ENCODE peak calls at places on chromosomes 2 and 18, in seven cellular contexts. J is GM23248; L is fibroblast of lung; U is brain microvascular endothelial cell; C is tibial artery; P is naive thymus-derived CD4-positive, alpha-beta T cell; R is IMR-90. X is an unnamed sample.

GRCh38 chr2:86194751-86195054 is 559 bp downstream of the IMMT start:
- DNase-seq in J (no peak), L (no peak), C (no peak), P (no peak), U (no peak), R (no peak), X (no peak)

GRCh38 chr2:156630579-156631337 is 194.6 kb downstream of the GPD2 start:
- DNase-seq in P (no peak), J (no peak), L (no peak), R (no peak), U (no peak), C (no peak), X (no peak)

GRCh38 chr18:70333757-70334156 is 44.9 kb downstream of the SOCS6 start:
- DNase-seq in R (peak), J (peak), U (peak), C (no peak), P (no peak), L (peak), X (no peak)

GRCh38 chr2:195587966-195588365 is 69.1 kb upstream of the SLC39A10 start:
- DNase-seq in L (no peak), J (no peak), P (no peak), U (no peak), R (no peak), C (no peak), X (no peak)

GRCh38 chr2:48531141-48531648 is 1.2 kb downstream of the STON1 start:
- DNase-seq in U (peak), P (no peak), L (peak), C (no peak), J (peak), R (peak), X (no peak)

GRCh38 chr2:238158018-238158806 is 558 bp upstream of the ERFE start:
- DNase-seq in R (no peak), L (no peak), P (no peak), U (no peak), J (no peak), C (no peak), X (no peak)

GRCh38 chr2:230986520-230987136 is 9.3 kb upstream of the SPATA3 start:
- DNase-seq in L (no peak), J (no peak), U (no peak), P (no peak), C (no peak), R (no peak), X (no peak)

GRCh38 chr2:42830922-42831574 is 38.7 kb upstream of the HAAO start:
- DNase-seq in R (no peak), C (no peak), P (no peak), U (no peak), L (no peak), J (no peak), X (no peak)

GRCh38 chr2:115129502-115129901 is 687.1 kb downstream of the DPP10 start:
- DNase-seq in L (no peak), C (no peak), P (no peak), J (no peak), R (no peak), U (no peak), X (no peak)

DNA sequence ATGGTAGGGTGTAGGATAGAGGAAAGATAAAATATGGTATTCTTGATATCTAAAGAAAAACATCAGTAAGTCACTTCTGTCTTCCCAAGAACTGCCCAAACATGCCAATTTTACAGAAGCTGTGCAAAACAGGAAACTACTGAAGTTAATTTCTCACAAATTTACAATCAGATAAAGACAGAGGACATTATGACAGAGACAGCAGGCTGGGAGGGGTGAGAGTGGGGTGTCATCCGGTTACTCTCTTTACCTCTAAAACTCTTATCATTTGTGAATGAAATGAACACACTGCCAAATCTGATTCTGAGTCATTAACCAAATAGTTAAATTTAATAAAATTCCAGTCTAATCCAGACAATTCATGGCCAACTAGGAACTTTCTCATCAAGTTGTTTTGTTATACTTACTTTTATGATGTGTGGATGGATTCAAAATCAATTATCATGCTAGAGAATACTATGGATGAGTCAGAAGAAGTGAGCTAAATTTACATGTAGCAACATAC is 323.2 kb upstream of the MEX3C start:
- DNase-seq in C (no peak), R (no peak), P (no peak), L (no peak), J (no peak), U (no peak), X (no peak)
- H3K27ac ChIP-seq in C (no peak), R (no peak), P (no peak), L (no peak), J (no peak), U (no peak), X (no peak)

GRCh38 chr2:67304300-67304890 is 92.7 kb upstream of the ETAA1 start:
- DNase-seq in C (no peak), J (no peak), R (no peak), U (no peak), P (no peak), L (no peak), X (no peak)
- H3K27ac ChIP-seq in C (no peak), J (no peak), R (no peak), U (no peak), P (no peak), L (no peak), X (no peak)

GRCh38 chr2:34892286-34892685 is 1293.2 kb upstream of the FAM98A start:
- DNase-seq in C (no peak), J (no peak), U (no peak), P (no peak), L (no peak), R (no peak), X (no peak)

DNA sequence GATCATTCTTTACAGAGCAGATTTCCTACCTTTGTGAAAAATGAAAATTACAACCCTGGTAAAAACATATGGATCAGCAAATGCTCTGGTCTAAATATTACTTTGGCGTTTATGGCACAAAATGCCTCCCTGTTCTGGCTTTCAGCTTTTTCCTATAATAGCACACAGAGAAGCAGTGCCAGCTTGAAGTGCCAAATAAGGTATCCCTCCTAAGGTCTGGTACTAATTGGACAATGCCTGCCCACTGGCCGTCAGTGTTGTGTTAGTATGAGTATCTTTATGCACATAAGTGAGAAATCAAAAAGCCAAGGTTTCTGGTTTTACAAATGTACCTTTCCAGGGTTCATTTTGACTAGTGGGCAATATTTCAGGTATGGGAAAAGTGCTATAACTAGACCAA is 1293.7 kb upstream of the FAM98A start:
- DNase-seq in R (no peak), P (no peak), C (no peak), L (no peak), J (no peak), U (no peak), X (no peak)
- H3K27ac ChIP-seq in R (no peak), P (no peak), C (no peak), L (no peak), J (no peak), U (no peak), X (no peak)

DNA sequence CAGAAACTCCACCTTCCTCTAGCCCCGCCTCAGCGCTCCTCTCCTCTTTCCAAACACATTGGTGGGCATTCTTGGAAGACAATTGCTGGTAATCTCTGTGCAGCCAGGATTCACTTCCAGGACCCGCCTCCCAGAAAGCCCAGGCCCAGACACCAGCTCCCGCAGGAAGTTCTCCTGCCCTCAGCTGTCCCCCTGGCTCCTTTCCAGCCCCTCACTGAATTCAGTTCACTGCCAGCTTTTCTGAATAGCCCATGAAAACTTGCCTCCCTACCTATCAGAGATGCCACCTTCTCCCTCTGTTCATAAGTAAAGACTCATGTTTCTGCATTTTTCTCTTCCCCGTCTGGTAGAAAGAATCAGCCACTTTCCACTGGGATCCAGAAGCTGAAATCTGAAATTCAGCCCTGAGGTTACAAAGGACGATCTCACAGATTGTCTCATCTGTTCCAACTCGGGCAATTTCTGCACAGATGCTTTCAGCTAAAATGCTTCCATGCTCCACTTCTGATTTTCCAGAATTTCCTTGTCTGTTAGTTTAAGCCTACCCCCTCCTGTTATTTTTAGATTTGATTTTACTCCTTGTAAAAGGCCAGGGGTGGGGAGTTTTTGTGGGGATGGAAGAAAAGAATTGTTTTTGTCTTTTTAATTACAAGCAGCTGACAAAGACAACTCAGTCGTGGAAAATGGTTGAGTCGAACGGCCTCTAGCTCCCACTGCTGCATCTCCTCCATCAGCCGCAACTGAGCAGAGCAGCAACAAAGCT is 98.1 kb downstream of the SP3 start:
- DNase-seq in R (no peak), U (no peak), J (peak), L (no peak), C (no peak), P (no peak), X (no peak)
- H3K27ac ChIP-seq in R (no peak), U (no peak), J (no peak), L (no peak), C (no peak), P (no peak), X (no peak)

GRCh38 chr2:239247401-239248245 is 153.2 kb downstream of the HDAC4 start:
- DNase-seq in P (no peak), J (no peak), U (no peak), L (no peak), C (no peak), R (no peak), X (no peak)
- H3K27ac ChIP-seq in P (no peak), J (no peak), U (no peak), L (no peak), C (no peak), R (no peak), X (no peak)

DNA sequence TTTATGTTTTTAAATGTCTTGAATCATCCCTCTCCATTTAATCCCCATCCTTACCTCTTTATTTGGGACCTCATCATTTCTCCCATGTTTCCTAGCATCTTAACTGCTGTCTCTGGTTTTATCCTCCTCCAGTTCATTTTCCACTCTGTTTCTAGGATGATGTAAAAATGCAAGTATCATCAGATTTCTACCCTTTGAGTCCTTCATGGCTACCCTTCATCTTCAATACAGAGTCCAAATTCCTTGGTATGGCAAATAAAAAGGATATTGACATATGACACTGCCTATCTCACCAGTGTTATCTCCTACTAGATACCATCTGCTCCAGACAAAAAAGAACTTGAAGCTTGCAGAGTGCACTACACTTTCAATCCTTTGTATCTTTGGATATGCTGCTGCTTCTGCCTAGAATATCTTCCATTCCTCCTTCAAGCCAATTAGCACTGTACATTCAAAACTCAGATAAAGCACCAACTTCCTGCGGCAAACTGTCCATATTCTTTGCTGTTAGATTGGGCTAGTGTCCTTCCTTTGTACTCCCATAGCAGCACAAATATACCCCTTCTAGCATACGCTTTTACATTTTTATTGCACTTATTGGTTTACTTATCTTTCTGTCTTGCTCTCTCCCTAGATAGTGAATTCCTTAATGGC is 24.6 kb upstream of the TLK1 start:
- DNase-seq in P (no peak), J (no peak), C (no peak), L (no peak), U (no peak), R (no peak), X (no peak)
- H3K27ac ChIP-seq in P (no peak), J (peak), C (no peak), L (no peak), U (no peak), R (no peak), X (no peak)

DNA sequence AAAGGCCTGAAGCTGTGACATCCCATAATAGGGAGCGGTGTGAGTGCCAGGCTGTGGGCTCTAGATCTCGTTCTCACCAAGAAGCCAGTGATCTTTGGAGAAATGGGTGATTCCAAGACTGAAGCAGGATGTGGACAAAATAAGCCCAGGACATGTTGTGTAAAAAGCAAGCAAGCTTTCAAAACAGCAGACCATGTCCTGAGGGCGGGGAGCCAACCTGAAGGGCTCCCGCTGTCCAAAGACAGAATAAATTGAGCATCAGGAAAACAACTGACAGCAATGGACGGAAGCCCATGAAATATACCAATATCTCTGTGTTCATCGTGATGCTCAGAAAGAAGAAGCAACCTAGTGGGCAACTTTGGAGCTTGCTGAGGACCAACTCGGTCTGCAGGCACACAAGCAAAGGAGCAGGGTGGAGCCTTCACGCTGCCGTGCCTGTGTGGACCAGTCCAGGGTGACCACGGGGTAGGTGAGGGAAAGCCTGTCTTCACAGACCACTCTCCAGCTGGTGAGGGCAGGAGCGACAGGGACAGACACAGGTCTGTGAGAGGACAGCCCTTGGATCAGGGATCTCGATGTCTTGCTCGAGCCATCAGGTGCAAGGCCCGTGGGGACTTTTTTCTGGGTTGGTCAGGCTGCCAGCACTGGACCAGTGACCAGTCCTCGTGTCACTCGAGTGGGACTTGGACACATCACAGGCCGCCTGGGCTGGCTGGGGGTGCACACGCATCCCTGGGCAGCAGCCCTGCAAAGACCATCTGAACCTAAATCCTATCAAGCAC is 21.5 kb downstream of the MTERF4 start:
- DNase-seq in R (no peak), U (no peak), C (no peak), P (no peak), J (no peak), L (no peak), X (no peak)
- H3K27ac ChIP-seq in R (no peak), U (no peak), C (no peak), P (no peak), J (no peak), L (no peak), X (no peak)

DNA sequence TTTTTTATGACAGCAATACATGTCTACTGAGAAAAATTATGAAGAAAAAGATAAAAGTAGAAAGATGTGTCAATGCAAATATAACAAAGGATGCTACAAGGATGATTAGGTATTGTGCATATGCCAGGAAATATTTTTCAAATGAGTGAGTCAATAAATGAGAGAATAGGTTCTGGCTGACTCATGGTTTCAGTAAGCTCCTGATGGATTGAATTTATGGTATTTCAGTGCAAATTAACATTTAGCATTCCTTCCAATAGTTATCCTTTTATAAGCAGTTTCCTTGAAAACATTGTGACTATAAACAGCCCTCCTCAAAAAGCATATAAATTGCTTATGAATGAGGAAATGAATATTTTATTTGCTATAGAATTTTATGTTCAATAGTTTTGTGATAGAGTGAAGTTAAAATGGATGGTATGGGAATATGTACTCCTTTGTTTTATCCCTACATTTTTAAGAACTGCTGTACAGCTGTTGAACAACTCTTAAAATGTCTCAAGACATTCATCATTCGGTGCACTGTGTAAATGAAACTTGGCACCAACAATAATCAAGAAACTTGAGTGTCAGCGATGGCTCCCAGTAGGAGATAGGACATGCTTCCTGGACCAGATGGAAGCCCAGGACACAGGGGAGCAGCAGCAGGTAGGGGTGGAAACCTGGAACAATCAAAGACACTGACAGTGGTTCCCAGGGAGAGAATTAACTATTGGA is 144.7 kb downstream of the PMAIP1 start:
- DNase-seq in P (no peak), U (no peak), L (peak), J (peak), R (peak), C (no peak), X (no peak)
- H3K27ac ChIP-seq in P (no peak), U (no peak), L (no peak), J (peak), R (peak), C (no peak), X (no peak)

GRCh38 chr2:205650931-205651330 is 31.4 kb upstream of the NRP2 start:
- DNase-seq in C (no peak), J (no peak), U (no peak), P (no peak), L (no peak), R (no peak), X (no peak)
- H3K27ac ChIP-seq in C (no peak), J (peak), U (no peak), P (no peak), L (no peak), R (no peak), X (no peak)

DNA sequence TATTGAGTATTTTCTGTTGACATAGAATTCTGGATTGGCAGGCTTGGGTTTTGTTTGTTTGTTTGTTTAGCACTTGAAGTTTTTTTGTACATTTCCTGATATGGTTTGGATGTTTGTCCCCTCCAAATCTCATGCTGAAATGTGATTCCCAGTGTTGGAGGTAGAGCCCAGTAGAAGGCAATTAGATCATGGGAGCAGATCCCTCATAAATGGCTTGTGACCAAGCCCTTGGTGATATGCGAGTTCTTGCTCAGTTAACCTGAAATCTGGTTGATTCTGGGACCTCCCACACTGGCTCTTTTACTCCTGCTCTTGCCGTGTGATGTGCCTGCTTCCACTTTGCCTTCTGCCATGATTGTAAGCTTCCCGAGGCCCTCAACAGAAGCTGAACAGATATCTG is 98.0 kb downstream of the PTPN4 start:
- DNase-seq in C (no peak), U (no peak), P (no peak), R (no peak), J (no peak), L (no peak), X (no peak)
- H3K27ac ChIP-seq in C (no peak), U (no peak), P (no peak), R (no peak), J (no peak), L (no peak), X (no peak)

X was measured in CD8-positive, alpha-beta memory T cell.